ENCODE peak calls at places on chromosomes 3 and 15, in six cellular contexts. W is T-cell; E is activated naive CD4-positive, alpha-beta T cell treated with anti-CD3 and anti-CD28 coated beads for 36 hours; Z is NCI-H2171; J is GM04504; N is mesothelial cell of epicardium. X is an unnamed sample.

GRCh38 chr3:42670051-42670576 is 15.2 kb upstream of the KLHL40 start:
- DNase-seq in W (no peak), E (no peak), Z (no peak), J (no peak), N (no peak), X (no peak)

GRCh38 chr15:73922186-73923151 is 3.8 kb upstream of the LOXL1 start:
- DNase-seq in W (no peak), E (no peak), Z (peak; percentile 84), J (no peak), N (no peak), X (no peak)

GRCh38 chr3:14301558-14301957 is 100.8 kb upstream of the SLC6A6 start:
- DNase-seq in W (no peak), E (no peak), Z (no peak), J (no peak), N (no peak), X (no peak)

GRCh38 chr15:48925714-48926223 is 38.0 kb downstream of the SHC4 start:
- DNase-seq in W (no peak), E (peak; percentile 19), Z (no peak), J (peak; percentile 70), N (no peak), X (no peak)

GRCh38 chr15:80081390-80081789 is 21.9 kb downstream of the ZFAND6 start:
- DNase-seq in W (no peak), E (no peak), Z (no peak), J (no peak), N (no peak), X (no peak)

GRCh38 chr3:81502251-81502650 is 259.2 kb downstream of the GBE1 start:
- DNase-seq in W (no peak), E (no peak), Z (no peak), J (no peak), N (no peak), X (no peak)

GRCh38 chr3:126936110-126936509 is 46.8 kb upstream of the PLXNA1 start:
- DNase-seq in W (no peak), E (no peak), Z (no peak), J (no peak), N (no peak), X (no peak)

GRCh38 chr3:77081240-77081661 is 41.4 kb downstream of the ROBO2 start:
- DNase-seq in W (no peak), E (no peak), Z (peak; percentile 43), J (no peak), N (no peak), X (no peak)

GRCh38 chr3:192957441-192957951 is 39.8 kb upstream of the MB21D2 start:
- DNase-seq in W (no peak), E (peak; percentile 14), Z (no peak), J (peak; percentile 84), N (no peak), X (peak; percentile 66)

GRCh38 chr15:79452244-79453051 is 20.3 kb downstream of the MINAR1 start:
- DNase-seq in W (no peak), E (no peak), Z (no peak), J (no peak), N (no peak), X (no peak)

GRCh38 chr3:12139111-12139511 is 19.6 kb downstream of the TIMP4 start:
- DNase-seq in W (no peak), E (peak; percentile 51), Z (no peak), J (no peak), N (no peak), X (no peak)

GRCh38 chr3:43758826-43759225 is 68.1 kb downstream of the ABHD5 start:
- DNase-seq in W (no peak), E (no peak), Z (no peak), J (no peak), N (no peak), X (no peak)

GRCh38 chr3:47250309-47251060 is 32.1 kb downstream of the KIF9 start:
- DNase-seq in W (no peak), E (no peak), Z (no peak), J (no peak), N (no peak), X (no peak)

GRCh38 chr3:101635954-101636798 is 40.8 kb downstream of the ZBTB11 start:
- DNase-seq in W (peak; percentile 72), E (peak; percentile 92), Z (peak; percentile 6), J (no peak), N (peak; percentile 38), X (no peak)

GRCh38 chr3:95177096-95177495 is 1114.2 kb downstream of the NSUN3 start:
- DNase-seq in W (no peak), E (no peak), Z (no peak), J (no peak), N (no peak), X (no peak)

GRCh38 chr3:10173926-10174435 is 9.3 kb downstream of the IRAK2 start:
- DNase-seq in W (no peak), E (no peak), Z (no peak), J (peak; percentile 90), N (no peak), X (peak; percentile 82)

GRCh38 chr3:197960694-197961581 is 921 bp downstream of the LMLN start:
- DNase-seq in W (no peak), E (peak; percentile 68), Z (no peak), J (no peak), N (no peak), X (peak; percentile 73)

GRCh38 chr3:52213901-52214300 is 11.5 kb downstream of the TLR9 start:
- DNase-seq in W (no peak), E (no peak), Z (no peak), J (no peak), N (no peak), X (no peak)

GRCh38 chr3:96779810-96780209 is 34.6 kb upstream of the EPHA6 start:
- DNase-seq in W (no peak), E (no peak), Z (no peak), J (no peak), N (no peak), X (no peak)

GRCh38 chr3:135862361-135862760 is 103.2 kb upstream of the PPP2R3A start:
- DNase-seq in W (no peak), E (no peak), Z (no peak), J (no peak), N (no peak), X (no peak)

GRCh38 chr3:141368062-141368924 is at the start of gene ZBTB38:
- DNase-seq in W (no peak), E (no peak), Z (no peak), J (peak; percentile 90), N (peak; percentile 46), X (peak; percentile 95)

GRCh38 chr3:194690501-194691372 is 5.1 kb downstream of the FAM43A start:
- DNase-seq in W (no peak), E (no peak), Z (peak; percentile 83), J (no peak), N (no peak), X (no peak)

GRCh38 chr3:133944641-133945441 is 49.2 kb upstream of the RAB6B start:
- DNase-seq in W (no peak), E (no peak), Z (no peak), J (no peak), N (no peak), X (peak; percentile 65)

GRCh38 chr3:31157893-31158620 is 263.6 kb upstream of the GADL1 start:
- DNase-seq in W (no peak), E (no peak), Z (no peak), J (no peak), N (no peak), X (no peak)

GRCh38 chr3:154921351-154921750 is 158.8 kb upstream of the MME start:
- DNase-seq in W (no peak), E (no peak), Z (no peak), J (no peak), N (no peak), X (no peak)

GRCh38 chr3:184560992-184561328 is 625 bp upstream of the EPHB3 start:
- DNase-seq in W (no peak), E (no peak), Z (no peak), J (no peak), N (no peak), X (no peak)